ENCODE peak calls at places on chromosomes 2 and 18, in ten cellular contexts. J is RCC 7860; X is CD8-positive, alpha-beta T cell; Z is AG08396; I is NT2/D1; T is NCI-H2029; A is T47D; C is H7; S is stimulated activated CD4-positive, alpha-beta T cell treated with anti-CD3 and anti-CD28 coated beads, Interleukin-4, amount 100 ng/mL, for 4 hours; H is Panc1. K is an unnamed sample.

GRCh38 chr2:169173876-169174275 is 104.5 kb downstream of the DHRS9 start:
- DNase-seq in T (no peak), Z (no peak), X (no peak), A (peak), H (no peak), S (no peak), J (no peak), I (no peak), C (no peak), K (no peak)

GRCh38 chr2:170814551-170815245 is 2.0 kb upstream of the GAD1 start:
- DNase-seq in J (no peak), H (no peak), S (no peak), T (peak), Z (no peak), X (no peak), C (peak), I (no peak), A (no peak), K (no peak)

GRCh38 chr2:63699549-63699839 is 110.7 kb downstream of the MDH1 start:
- DNase-seq in X (no peak), T (no peak), A (no peak), Z (no peak), H (no peak), J (no peak), I (no peak), C (no peak), S (no peak), K (no peak)

GRCh38 chr2:20141056-20141762 is 83.7 kb downstream of the SDC1 start:
- DNase-seq in C (no peak), X (no peak), I (no peak), J (peak), T (no peak), A (no peak), S (no peak), H (peak), Z (peak), K (peak)

GRCh38 chr18:48674758-48675157 is 135.9 kb downstream of the CTIF start:
- DNase-seq in C (no peak), S (no peak), J (no peak), H (no peak), X (no peak), I (no peak), A (no peak), Z (no peak), T (no peak), K (no peak)

GRCh38 chr2:188326669-188327301 is 35.1 kb downstream of the GULP1 start:
- DNase-seq in A (peak), I (no peak), T (no peak), X (no peak), S (no peak), Z (no peak), J (no peak), H (no peak), C (no peak), K (no peak)

GRCh38 chr2:237909801-237910475 is 50.5 kb downstream of the RAMP1 start:
- DNase-seq in I (no peak), S (no peak), J (no peak), H (no peak), A (no peak), C (no peak), T (no peak), X (no peak), Z (no peak), K (no peak)

GRCh38 chr18:53698907-53699306 is 525.6 kb downstream of the MBD2 start:
- DNase-seq in A (peak), I (peak), X (no peak), J (no peak), S (no peak), H (no peak), Z (no peak), T (no peak), C (peak), K (no peak)

GRCh38 chr18:77061946-77062517 is 70.6 kb downstream of the MBP start:
- DNase-seq in X (no peak), T (no peak), S (no peak), C (peak), I (no peak), Z (no peak), J (no peak), H (no peak), A (peak), K (no peak)

K was measured in 8988T.